ENCODE peak calls at places on chromosome 16, in seven cellular contexts. One of them, this sample, is unnamed.

GRCh38 chr16:53901396-53901795 is 197.4 kb downstream of the FTO start:
- DNase-seq in activated gamma-delta T cell treated with anti-CD3 and anti-CD28 coated beads, Interleukin-2, amount 50 U/mL, for 16 hours: no peak
- DNase-seq in stimulated activated CD4-positive, alpha-beta T cell treated with anti-CD3 and anti-CD28 coated beads, TNF-alpha, amount 100 ng/mL, for 24 hours: no peak
- DNase-seq in amniotic stem cell: no peak
- DNase-seq in transverse colon: no peak
- DNase-seq in right cardiac atrium: no peak
- DNase-seq in fibroblast of gingiva: no peak
- DNase-seq in this sample: no peak

GRCh38 chr16:12576878-12577277 is 226.8 kb downstream of the CPPED1 start:
- DNase-seq in transverse colon: no peak
- DNase-seq in activated gamma-delta T cell treated with anti-CD3 and anti-CD28 coated beads, Interleukin-2, amount 50 U/mL, for 16 hours: no peak
- DNase-seq in amniotic stem cell: no peak
- DNase-seq in stimulated activated CD4-positive, alpha-beta T cell treated with anti-CD3 and anti-CD28 coated beads, TNF-alpha, amount 100 ng/mL, for 24 hours: no peak
- DNase-seq in right cardiac atrium: no peak
- DNase-seq in fibroblast of gingiva: no peak
- DNase-seq in this sample: no peak

GRCh38 chr16:847681-848445 is 47.3 kb upstream of the GNG13 start:
- DNase-seq in stimulated activated CD4-positive, alpha-beta T cell treated with anti-CD3 and anti-CD28 coated beads, TNF-alpha, amount 100 ng/mL, for 24 hours: no peak
- DNase-seq in activated gamma-delta T cell treated with anti-CD3 and anti-CD28 coated beads, Interleukin-2, amount 50 U/mL, for 16 hours: no peak
- DNase-seq in right cardiac atrium: no peak
- DNase-seq in fibroblast of gingiva: no peak
- DNase-seq in amniotic stem cell: no peak
- DNase-seq in transverse colon: no peak
- DNase-seq in this sample: no peak

GRCh38 chr16:48168089-48168488 is 12.3 kb upstream of the ABCC12 start:
- DNase-seq in right cardiac atrium: no peak
- DNase-seq in stimulated activated CD4-positive, alpha-beta T cell treated with anti-CD3 and anti-CD28 coated beads, TNF-alpha, amount 100 ng/mL, for 24 hours: no peak
- DNase-seq in amniotic stem cell: no peak
- DNase-seq in activated gamma-delta T cell treated with anti-CD3 and anti-CD28 coated beads, Interleukin-2, amount 50 U/mL, for 16 hours: no peak
- DNase-seq in fibroblast of gingiva: no peak
- DNase-seq in transverse colon: no peak
- DNase-seq in this sample: no peak

GRCh38 chr16:30439720-30440348 is 5.8 kb downstream of the SEPHS2 start:
- DNase-seq in amniotic stem cell: no peak
- DNase-seq in activated gamma-delta T cell treated with anti-CD3 and anti-CD28 coated beads, Interleukin-2, amount 50 U/mL, for 16 hours: no peak
- DNase-seq in fibroblast of gingiva: no peak
- DNase-seq in right cardiac atrium: no peak
- DNase-seq in stimulated activated CD4-positive, alpha-beta T cell treated with anti-CD3 and anti-CD28 coated beads, TNF-alpha, amount 100 ng/mL, for 24 hours: no peak
- DNase-seq in transverse colon: no peak
- DNase-seq in this sample: no peak

GRCh38 chr16:89256651-89257254 is 39.2 kb downstream of the ZNF778 start:
- DNase-seq in fibroblast of gingiva: peak; percentile 25
- DNase-seq in amniotic stem cell: peak; percentile 58
- DNase-seq in activated gamma-delta T cell treated with anti-CD3 and anti-CD28 coated beads, Interleukin-2, amount 50 U/mL, for 16 hours: peak; percentile 61
- DNase-seq in transverse colon: peak; percentile 75
- DNase-seq in right cardiac atrium: peak; percentile 75
- DNase-seq in stimulated activated CD4-positive, alpha-beta T cell treated with anti-CD3 and anti-CD28 coated beads, TNF-alpha, amount 100 ng/mL, for 24 hours: peak; percentile 64
- DNase-seq in this sample: no peak

GRCh38 chr16:26442333-26442732 is 624.4 kb upstream of the C16orf82 start:
- DNase-seq in transverse colon: no peak
- DNase-seq in stimulated activated CD4-positive, alpha-beta T cell treated with anti-CD3 and anti-CD28 coated beads, TNF-alpha, amount 100 ng/mL, for 24 hours: no peak
- DNase-seq in activated gamma-delta T cell treated with anti-CD3 and anti-CD28 coated beads, Interleukin-2, amount 50 U/mL, for 16 hours: no peak
- DNase-seq in amniotic stem cell: no peak
- DNase-seq in right cardiac atrium: no peak
- DNase-seq in fibroblast of gingiva: no peak
- DNase-seq in this sample: no peak

GRCh38 chr16:50371036-50371716 is 2.4 kb upstream of the BRD7 start:
- DNase-seq in fibroblast of gingiva: no peak
- DNase-seq in stimulated activated CD4-positive, alpha-beta T cell treated with anti-CD3 and anti-CD28 coated beads, TNF-alpha, amount 100 ng/mL, for 24 hours: no peak
- DNase-seq in right cardiac atrium: no peak
- DNase-seq in amniotic stem cell: no peak
- DNase-seq in transverse colon: no peak
- DNase-seq in activated gamma-delta T cell treated with anti-CD3 and anti-CD28 coated beads, Interleukin-2, amount 50 U/mL, for 16 hours: no peak
- DNase-seq in this sample: no peak

GRCh38 chr16:86519007-86519648 is 8.8 kb downstream of the FOXF1 start:
- DNase-seq in amniotic stem cell: no peak
- DNase-seq in fibroblast of gingiva: no peak
- DNase-seq in transverse colon: no peak
- DNase-seq in right cardiac atrium: peak; percentile 20
- DNase-seq in stimulated activated CD4-positive, alpha-beta T cell treated with anti-CD3 and anti-CD28 coated beads, TNF-alpha, amount 100 ng/mL, for 24 hours: no peak
- DNase-seq in activated gamma-delta T cell treated with anti-CD3 and anti-CD28 coated beads, Interleukin-2, amount 50 U/mL, for 16 hours: no peak
- DNase-seq in this sample: no peak

GRCh38 chr16:29029168-29029994 is 44.5 kb downstream of the LAT start:
- DNase-seq in right cardiac atrium: no peak
- DNase-seq in stimulated activated CD4-positive, alpha-beta T cell treated with anti-CD3 and anti-CD28 coated beads, TNF-alpha, amount 100 ng/mL, for 24 hours: peak; percentile 75
- DNase-seq in activated gamma-delta T cell treated with anti-CD3 and anti-CD28 coated beads, Interleukin-2, amount 50 U/mL, for 16 hours: peak; percentile 75
- DNase-seq in amniotic stem cell: peak; percentile 25
- DNase-seq in fibroblast of gingiva: peak; percentile 68
- DNase-seq in transverse colon: no peak
- DNase-seq in this sample: peak; percentile 81

GRCh38 chr16:75113046-75113491 is 3.5 kb downstream of the LDHD start:
- DNase-seq in stimulated activated CD4-positive, alpha-beta T cell treated with anti-CD3 and anti-CD28 coated beads, TNF-alpha, amount 100 ng/mL, for 24 hours: no peak
- DNase-seq in right cardiac atrium: no peak
- DNase-seq in transverse colon: no peak
- DNase-seq in fibroblast of gingiva: no peak
- DNase-seq in activated gamma-delta T cell treated with anti-CD3 and anti-CD28 coated beads, Interleukin-2, amount 50 U/mL, for 16 hours: no peak
- DNase-seq in amniotic stem cell: no peak
- DNase-seq in this sample: no peak

GRCh38 chr16:17989255-17989654 is 347.3 kb downstream of the NPIPA8 start:
- DNase-seq in transverse colon: no peak
- DNase-seq in right cardiac atrium: no peak
- DNase-seq in stimulated activated CD4-positive, alpha-beta T cell treated with anti-CD3 and anti-CD28 coated beads, TNF-alpha, amount 100 ng/mL, for 24 hours: no peak
- DNase-seq in amniotic stem cell: no peak
- DNase-seq in fibroblast of gingiva: no peak
- DNase-seq in activated gamma-delta T cell treated with anti-CD3 and anti-CD28 coated beads, Interleukin-2, amount 50 U/mL, for 16 hours: no peak
- DNase-seq in this sample: no peak

GRCh38 chr16:72042157-72042660 is 12.1 kb upstream of the HP start:
- DNase-seq in fibroblast of gingiva: no peak
- DNase-seq in right cardiac atrium: no peak
- DNase-seq in activated gamma-delta T cell treated with anti-CD3 and anti-CD28 coated beads, Interleukin-2, amount 50 U/mL, for 16 hours: no peak
- DNase-seq in transverse colon: no peak
- DNase-seq in amniotic stem cell: no peak
- DNase-seq in stimulated activated CD4-positive, alpha-beta T cell treated with anti-CD3 and anti-CD28 coated beads, TNF-alpha, amount 100 ng/mL, for 24 hours: no peak
- DNase-seq in this sample: no peak

GRCh38 chr16:66359811-66360608 is 6.5 kb upstream of the CDH5 start:
- DNase-seq in activated gamma-delta T cell treated with anti-CD3 and anti-CD28 coated beads, Interleukin-2, amount 50 U/mL, for 16 hours: no peak
- DNase-seq in fibroblast of gingiva: no peak
- DNase-seq in right cardiac atrium: peak; percentile 77
- DNase-seq in stimulated activated CD4-positive, alpha-beta T cell treated with anti-CD3 and anti-CD28 coated beads, TNF-alpha, amount 100 ng/mL, for 24 hours: no peak
- DNase-seq in transverse colon: no peak
- DNase-seq in amniotic stem cell: no peak
- DNase-seq in this sample: no peak

GRCh38 chr16:1102921-1103648 is 7.0 kb upstream of the C1QTNF8 start:
- DNase-seq in stimulated activated CD4-positive, alpha-beta T cell treated with anti-CD3 and anti-CD28 coated beads, TNF-alpha, amount 100 ng/mL, for 24 hours: peak; percentile 45
- DNase-seq in activated gamma-delta T cell treated with anti-CD3 and anti-CD28 coated beads, Interleukin-2, amount 50 U/mL, for 16 hours: peak; percentile 60
- DNase-seq in right cardiac atrium: peak; percentile 88
- DNase-seq in transverse colon: peak; percentile 69
- DNase-seq in fibroblast of gingiva: no peak
- DNase-seq in amniotic stem cell: no peak
- DNase-seq in this sample: no peak

GRCh38 chr16:47815655-47816054 is 340.1 kb downstream of the ABCC12 start:
- DNase-seq in right cardiac atrium: no peak
- DNase-seq in activated gamma-delta T cell treated with anti-CD3 and anti-CD28 coated beads, Interleukin-2, amount 50 U/mL, for 16 hours: no peak
- DNase-seq in amniotic stem cell: no peak
- DNase-seq in stimulated activated CD4-positive, alpha-beta T cell treated with anti-CD3 and anti-CD28 coated beads, TNF-alpha, amount 100 ng/mL, for 24 hours: no peak
- DNase-seq in fibroblast of gingiva: no peak
- DNase-seq in transverse colon: no peak
- DNase-seq in this sample: no peak

GRCh38 chr16:84294196-84295142 is at the start of gene WFDC1:
- DNase-seq in stimulated activated CD4-positive, alpha-beta T cell treated with anti-CD3 and anti-CD28 coated beads, TNF-alpha, amount 100 ng/mL, for 24 hours: no peak
- DNase-seq in activated gamma-delta T cell treated with anti-CD3 and anti-CD28 coated beads, Interleukin-2, amount 50 U/mL, for 16 hours: no peak
- DNase-seq in fibroblast of gingiva: peak; percentile 34
- DNase-seq in transverse colon: no peak
- DNase-seq in right cardiac atrium: peak; percentile 70
- DNase-seq in amniotic stem cell: no peak
- DNase-seq in this sample: no peak

GRCh38 chr16:1863681-1864460 is 8.1 kb downstream of the MEIOB start:
- DNase-seq in transverse colon: no peak
- DNase-seq in right cardiac atrium: no peak
- DNase-seq in activated gamma-delta T cell treated with anti-CD3 and anti-CD28 coated beads, Interleukin-2, amount 50 U/mL, for 16 hours: no peak
- DNase-seq in stimulated activated CD4-positive, alpha-beta T cell treated with anti-CD3 and anti-CD28 coated beads, TNF-alpha, amount 100 ng/mL, for 24 hours: no peak
- DNase-seq in fibroblast of gingiva: peak; percentile 14
- DNase-seq in amniotic stem cell: peak; percentile 9
- DNase-seq in this sample: no peak

GRCh38 chr16:62036101-62036806 is at the start of gene CDH8:
- DNase-seq in amniotic stem cell: no peak
- DNase-seq in right cardiac atrium: peak; percentile 46
- DNase-seq in stimulated activated CD4-positive, alpha-beta T cell treated with anti-CD3 and anti-CD28 coated beads, TNF-alpha, amount 100 ng/mL, for 24 hours: no peak
- DNase-seq in fibroblast of gingiva: no peak
- DNase-seq in activated gamma-delta T cell treated with anti-CD3 and anti-CD28 coated beads, Interleukin-2, amount 50 U/mL, for 16 hours: no peak
- DNase-seq in transverse colon: no peak
- DNase-seq in this sample: no peak

This sample was measured in AG04450.